ENCODE peak calls at places on chromosomes 3 and 15, in eight cellular contexts. One of them, this sample, is unnamed.

GRCh38 chr3:127964053-127964452 is 49.0 kb downstream of the KBTBD12 start:
- DNase-seq in epithelial cell of esophagus: peak; percentile 80
- DNase-seq in left lung: no peak
- DNase-seq in prostate gland: no peak
- DNase-seq in AG04450: no peak
- DNase-seq in sigmoid colon: no peak
- DNase-seq in bronchial epithelial cell: peak; percentile 84
- DNase-seq in GM23338: no peak
- DNase-seq in this sample: no peak

GRCh38 chr3:153640689-153641308 is 478.8 kb downstream of the RAP2B start:
- DNase-seq in bronchial epithelial cell: peak; percentile 28
- DNase-seq in GM23338: peak; percentile 49
- DNase-seq in AG04450: no peak
- DNase-seq in left lung: no peak
- DNase-seq in sigmoid colon: no peak
- DNase-seq in epithelial cell of esophagus: peak; percentile 33
- DNase-seq in prostate gland: no peak
- DNase-seq in this sample: no peak

GRCh38 chr3:195072916-195073564 is 197.9 kb downstream of the XXYLT1 start:
- DNase-seq in bronchial epithelial cell: no peak
- DNase-seq in sigmoid colon: peak; percentile 34
- DNase-seq in AG04450: no peak
- DNase-seq in left lung: peak; percentile 42
- DNase-seq in GM23338: no peak
- DNase-seq in prostate gland: no peak
- DNase-seq in epithelial cell of esophagus: no peak
- DNase-seq in this sample: no peak

GRCh38 chr3:59064276-59064675 is 14.5 kb upstream of the CFAP20DC start:
- DNase-seq in sigmoid colon: no peak
- DNase-seq in AG04450: no peak
- DNase-seq in GM23338: peak; percentile 54
- DNase-seq in prostate gland: no peak
- DNase-seq in bronchial epithelial cell: no peak
- DNase-seq in left lung: no peak
- DNase-seq in epithelial cell of esophagus: peak; percentile 22
- DNase-seq in this sample: no peak

GRCh38 chr3:165820685-165821123 is 16.5 kb downstream of the BCHE start:
- DNase-seq in left lung: no peak
- DNase-seq in AG04450: no peak
- DNase-seq in epithelial cell of esophagus: peak; percentile 33
- DNase-seq in GM23338: no peak
- DNase-seq in bronchial epithelial cell: peak; percentile 46
- DNase-seq in prostate gland: no peak
- DNase-seq in sigmoid colon: no peak
- DNase-seq in this sample: no peak

GRCh38 chr3:103295974-103296570 is 861.3 kb downstream of the ZPLD1 start:
- DNase-seq in left lung: no peak
- DNase-seq in prostate gland: no peak
- DNase-seq in epithelial cell of esophagus: peak; percentile 29
- DNase-seq in bronchial epithelial cell: peak; percentile 31
- DNase-seq in AG04450: no peak
- DNase-seq in sigmoid colon: no peak
- DNase-seq in GM23338: peak; percentile 37
- DNase-seq in this sample: no peak

GRCh38 chr15:57607570-57608000 is 15.9 kb downstream of the MYZAP start:
- DNase-seq in bronchial epithelial cell: peak; percentile 84
- DNase-seq in AG04450: no peak
- DNase-seq in left lung: peak; percentile 82
- DNase-seq in GM23338: no peak
- DNase-seq in sigmoid colon: no peak
- DNase-seq in prostate gland: no peak
- DNase-seq in epithelial cell of esophagus: peak; percentile 90
- DNase-seq in this sample: peak; percentile 71

GRCh38 chr15:93070901-93071300 is 18.1 kb downstream of the RGMA start:
- DNase-seq in GM23338: no peak
- DNase-seq in bronchial epithelial cell: no peak
- DNase-seq in sigmoid colon: no peak
- DNase-seq in prostate gland: no peak
- DNase-seq in left lung: no peak
- DNase-seq in AG04450: no peak
- DNase-seq in epithelial cell of esophagus: no peak
- DNase-seq in this sample: no peak

GRCh38 chr15:68652141-68652540 is 73.3 kb downstream of the CORO2B start:
- DNase-seq in prostate gland: no peak
- DNase-seq in sigmoid colon: peak; percentile 54
- DNase-seq in bronchial epithelial cell: peak; percentile 20
- DNase-seq in left lung: no peak
- DNase-seq in AG04450: no peak
- DNase-seq in GM23338: no peak
- DNase-seq in epithelial cell of esophagus: no peak
- DNase-seq in this sample: peak; percentile 31

GRCh38 chr3:194565597-194566190 is 67.5 kb downstream of the TMEM44 start:
- DNase-seq in prostate gland: no peak
- DNase-seq in sigmoid colon: no peak
- DNase-seq in left lung: no peak
- DNase-seq in epithelial cell of esophagus: no peak
- DNase-seq in GM23338: peak; percentile 55
- DNase-seq in bronchial epithelial cell: no peak
- DNase-seq in AG04450: no peak
- DNase-seq in this sample: no peak

GRCh38 chr15:90004671-90005070 is 3.5 kb downstream of the ZNF710 start:
- DNase-seq in epithelial cell of esophagus: peak; percentile 99
- DNase-seq in GM23338: no peak
- DNase-seq in left lung: no peak
- DNase-seq in prostate gland: no peak
- DNase-seq in AG04450: peak; percentile 92
- DNase-seq in bronchial epithelial cell: peak; percentile 99
- DNase-seq in sigmoid colon: peak; percentile 78
- DNase-seq in this sample: no peak

GRCh38 chr15:90002428-90002844 is 1.3 kb downstream of the ZNF710 start:
- DNase-seq in prostate gland: peak; percentile 31
- DNase-seq in bronchial epithelial cell: peak; percentile 29
- DNase-seq in left lung: peak; percentile 88
- DNase-seq in sigmoid colon: peak; percentile 78
- DNase-seq in AG04450: no peak
- DNase-seq in GM23338: peak; percentile 60
- DNase-seq in epithelial cell of esophagus: peak; percentile 58
- DNase-seq in this sample: no peak

GRCh38 chr15:90001683-90002427 is 731 bp downstream of the ZNF710 start:
- DNase-seq in GM23338: peak; percentile 83
- DNase-seq in prostate gland: peak; percentile 53
- DNase-seq in AG04450: no peak
- DNase-seq in bronchial epithelial cell: no peak
- DNase-seq in epithelial cell of esophagus: peak; percentile 51
- DNase-seq in left lung: peak; percentile 92
- DNase-seq in sigmoid colon: peak; percentile 83
- DNase-seq in this sample: no peak

GRCh38 chr15:90004252-90004651 is 3.1 kb downstream of the ZNF710 start:
- DNase-seq in GM23338: no peak
- DNase-seq in left lung: no peak
- DNase-seq in AG04450: no peak
- DNase-seq in prostate gland: no peak
- DNase-seq in sigmoid colon: no peak
- DNase-seq in bronchial epithelial cell: no peak
- DNase-seq in epithelial cell of esophagus: peak; percentile 46
- DNase-seq in this sample: no peak

GRCh38 chr15:90003736-90004135 is 2.6 kb downstream of the ZNF710 start:
- DNase-seq in GM23338: no peak
- DNase-seq in bronchial epithelial cell: no peak
- DNase-seq in left lung: no peak
- DNase-seq in AG04450: no peak
- DNase-seq in epithelial cell of esophagus: no peak
- DNase-seq in sigmoid colon: peak; percentile 45
- DNase-seq in prostate gland: no peak
- DNase-seq in this sample: no peak
- H3K4me3 ChIP-seq in GM23338: no peak overlapping the region
- H3K4me3 ChIP-seq in bronchial epithelial cell: no peak overlapping the region
- H3K4me3 ChIP-seq in left lung: peak overlapping the region; percentile 68
- H3K4me3 ChIP-seq in AG04450: peak overlapping the region; percentile 4
- H3K4me3 ChIP-seq in epithelial cell of esophagus: peak overlapping the region; percentile 20
- H3K4me3 ChIP-seq in sigmoid colon: no peak overlapping the region
- H3K4me3 ChIP-seq in prostate gland: no peak overlapping the region
- H3K4me3 ChIP-seq in this sample: peak overlapping the region; percentile 98

GRCh38 chr3:187296058-187296457 is 4.5 kb upstream of the MASP1 start:
- DNase-seq in prostate gland: no peak
- DNase-seq in AG04450: no peak
- DNase-seq in sigmoid colon: no peak
- DNase-seq in epithelial cell of esophagus: no peak
- DNase-seq in GM23338: no peak
- DNase-seq in left lung: no peak
- DNase-seq in bronchial epithelial cell: no peak
- DNase-seq in this sample: no peak

GRCh38 chr3:187293514-187293870 is 2.0 kb upstream of the MASP1 start:
- DNase-seq in GM23338: no peak
- DNase-seq in prostate gland: no peak
- DNase-seq in AG04450: no peak
- DNase-seq in epithelial cell of esophagus: no peak
- DNase-seq in left lung: no peak
- DNase-seq in bronchial epithelial cell: no peak
- DNase-seq in sigmoid colon: no peak
- DNase-seq in this sample: no peak

GRCh38 chr3:187293977-187294376 is 2.4 kb upstream of the MASP1 start:
- DNase-seq in GM23338: no peak
- DNase-seq in left lung: no peak
- DNase-seq in sigmoid colon: no peak
- DNase-seq in bronchial epithelial cell: no peak
- DNase-seq in epithelial cell of esophagus: no peak
- DNase-seq in prostate gland: no peak
- DNase-seq in AG04450: no peak
- DNase-seq in this sample: no peak

GRCh38 chr3:187296915-187297314 is 5.4 kb upstream of the MASP1 start:
- DNase-seq in epithelial cell of esophagus: no peak
- DNase-seq in sigmoid colon: no peak
- DNase-seq in bronchial epithelial cell: no peak
- DNase-seq in left lung: no peak
- DNase-seq in AG04450: no peak
- DNase-seq in GM23338: no peak
- DNase-seq in prostate gland: no peak
- DNase-seq in this sample: no peak

DNA sequence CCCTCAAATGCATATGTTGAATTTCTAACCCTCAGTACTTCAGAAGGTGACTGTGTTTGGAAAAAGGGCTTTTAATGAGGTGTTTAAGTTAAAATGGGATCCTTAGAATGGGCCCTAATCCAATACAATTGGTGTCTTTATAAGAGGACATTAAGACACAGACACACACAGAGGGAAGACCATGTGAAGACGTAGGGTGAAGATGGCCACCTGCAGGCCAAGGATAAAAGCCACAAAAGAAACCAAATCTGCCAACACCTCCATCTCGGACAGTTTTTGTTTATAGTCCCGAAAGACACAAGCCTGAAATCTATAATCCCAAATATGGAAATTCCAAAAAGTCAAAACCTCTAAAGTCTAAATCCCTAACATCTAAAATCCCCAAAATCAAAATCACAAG is 4.1 kb upstream of the MASP1 start:
- DNase-seq in GM23338: peak; percentile 61
- DNase-seq in prostate gland: no peak
- DNase-seq in AG04450: no peak
- DNase-seq in sigmoid colon: no peak
- DNase-seq in bronchial epithelial cell: no peak
- DNase-seq in left lung: no peak
- DNase-seq in epithelial cell of esophagus: no peak
- DNase-seq in this sample: no peak
- TF ChIP-seq CTCF in GM23338: peak; percentile 59
- TF ChIP-seq CTCF in prostate gland: no peak
- TF ChIP-seq CTCF in AG04450: peak; percentile 36
- TF ChIP-seq CTCF in sigmoid colon: no peak
- TF ChIP-seq CTCF in bronchial epithelial cell: peak; percentile 29
- TF ChIP-seq CTCF in left lung: no peak
- TF ChIP-seq CTCF in epithelial cell of esophagus: peak; percentile 14
- TF ChIP-seq CTCF in this sample: no peak

GRCh38 chr15:83504365-83504764 is 57.2 kb downstream of the SH3GL3 start:
- DNase-seq in bronchial epithelial cell: peak; percentile 10
- DNase-seq in epithelial cell of esophagus: peak; percentile 16
- DNase-seq in GM23338: no peak
- DNase-seq in prostate gland: no peak
- DNase-seq in sigmoid colon: no peak
- DNase-seq in AG04450: no peak
- DNase-seq in left lung: no peak
- DNase-seq in this sample: no peak

GRCh38 chr15:83503595-83504364 is 56.6 kb downstream of the SH3GL3 start:
- DNase-seq in epithelial cell of esophagus: no peak
- DNase-seq in AG04450: no peak
- DNase-seq in GM23338: no peak
- DNase-seq in bronchial epithelial cell: no peak
- DNase-seq in left lung: no peak
- DNase-seq in prostate gland: no peak
- DNase-seq in sigmoid colon: no peak
- DNase-seq in this sample: no peak

GRCh38 chr15:83499476-83499875 is 52.3 kb downstream of the SH3GL3 start:
- DNase-seq in prostate gland: no peak
- DNase-seq in AG04450: no peak
- DNase-seq in left lung: no peak
- DNase-seq in epithelial cell of esophagus: no peak
- DNase-seq in GM23338: no peak
- DNase-seq in bronchial epithelial cell: no peak
- DNase-seq in sigmoid colon: no peak
- DNase-seq in this sample: no peak

GRCh38 chr15:83498374-83498773 is 51.2 kb downstream of the SH3GL3 start:
- DNase-seq in prostate gland: no peak
- DNase-seq in AG04450: no peak
- DNase-seq in epithelial cell of esophagus: no peak
- DNase-seq in GM23338: no peak
- DNase-seq in left lung: no peak
- DNase-seq in sigmoid colon: no peak
- DNase-seq in bronchial epithelial cell: no peak
- DNase-seq in this sample: no peak

GRCh38 chr15:83498801-83499200 is 51.7 kb downstream of the SH3GL3 start:
- DNase-seq in sigmoid colon: no peak
- DNase-seq in prostate gland: no peak
- DNase-seq in epithelial cell of esophagus: no peak
- DNase-seq in left lung: no peak
- DNase-seq in GM23338: peak; percentile 83
- DNase-seq in AG04450: no peak
- DNase-seq in bronchial epithelial cell: no peak
- DNase-seq in this sample: no peak
- H3K4me3 ChIP-seq in sigmoid colon: no peak overlapping the region
- H3K4me3 ChIP-seq in prostate gland: no peak overlapping the region
- H3K4me3 ChIP-seq in epithelial cell of esophagus: no peak overlapping the region
- H3K4me3 ChIP-seq in left lung: no peak overlapping the region
- H3K4me3 ChIP-seq in GM23338: no peak overlapping the region
- H3K4me3 ChIP-seq in AG04450: no peak overlapping the region
- H3K4me3 ChIP-seq in bronchial epithelial cell: no peak overlapping the region
- H3K4me3 ChIP-seq in this sample: no peak overlapping the region

DNA sequence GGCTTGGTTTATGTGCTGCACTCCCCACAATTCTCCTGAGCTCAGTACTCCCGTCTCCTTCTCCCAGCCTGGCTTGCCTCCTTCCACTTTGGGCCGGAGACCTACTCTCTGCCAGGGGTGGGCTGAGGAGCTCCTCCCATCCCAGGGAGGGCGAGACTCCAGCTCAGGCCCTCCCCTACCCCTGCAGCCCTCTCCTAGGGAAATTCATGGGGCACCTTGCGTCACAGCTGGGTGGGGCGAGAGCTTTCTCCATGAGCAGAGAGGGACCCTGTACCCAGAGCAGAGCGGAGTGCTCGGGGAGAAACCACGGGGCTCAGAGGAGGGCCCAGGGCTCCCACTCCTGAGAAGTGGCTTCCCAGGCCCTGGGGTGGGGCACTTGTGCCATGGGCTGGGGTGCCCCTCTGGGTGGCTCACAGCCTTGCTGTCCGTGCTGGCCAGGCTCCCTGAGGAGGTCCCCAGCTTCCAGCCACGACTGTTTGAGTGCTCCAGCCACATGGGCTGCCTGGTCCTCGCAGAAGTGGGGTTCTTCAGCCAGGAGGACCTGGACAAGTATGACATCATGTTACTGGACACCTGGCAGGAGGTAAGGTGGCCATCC is 13.3 kb downstream of the VILL start:
- DNase-seq in sigmoid colon: peak; percentile 64
- DNase-seq in left lung: no peak
- DNase-seq in GM23338: no peak
- DNase-seq in epithelial cell of esophagus: no peak
- DNase-seq in AG04450: no peak
- DNase-seq in prostate gland: no peak
- DNase-seq in bronchial epithelial cell: no peak
- DNase-seq in this sample: no peak
- TF ChIP-seq CTCF in sigmoid colon: no peak
- TF ChIP-seq CTCF in left lung: no peak
- TF ChIP-seq CTCF in GM23338: no peak
- TF ChIP-seq CTCF in epithelial cell of esophagus: no peak
- TF ChIP-seq CTCF in AG04450: no peak
- TF ChIP-seq CTCF in prostate gland: no peak
- TF ChIP-seq CTCF in bronchial epithelial cell: no peak
- TF ChIP-seq CTCF in this sample: no peak

This sample was measured in coronary artery.